ENCODE peak calls at places on chromosome 19, in seven cellular contexts. One of them, this sample, is unnamed.

GRCh38 chr19:15194938-15195337 is 5.9 kb downstream of the NOTCH3 start:
- DNase-seq in GM23338: no peak
- DNase-seq in HFF-Myc: no peak
- DNase-seq in omental fat pad: no peak
- DNase-seq in astrocyte: peak; percentile 77
- DNase-seq in fibroblast of mammary gland: peak; percentile 80
- DNase-seq in neural crest cell: no peak
- DNase-seq in this sample: peak; percentile 56

GRCh38 chr19:32708457-32708856 is 11.1 kb upstream of the TDRD12 start:
- DNase-seq in GM23338: no peak
- DNase-seq in HFF-Myc: no peak
- DNase-seq in omental fat pad: no peak
- DNase-seq in astrocyte: no peak
- DNase-seq in fibroblast of mammary gland: no peak
- DNase-seq in neural crest cell: no peak
- DNase-seq in this sample: no peak

GRCh38 chr19:12778020-12778904 is 2.9 kb upstream of the HOOK2 start:
- DNase-seq in GM23338: peak; percentile 68
- DNase-seq in HFF-Myc: no peak
- DNase-seq in omental fat pad: no peak
- DNase-seq in astrocyte: peak; percentile 72
- DNase-seq in fibroblast of mammary gland: peak; percentile 76
- DNase-seq in neural crest cell: peak; percentile 40
- DNase-seq in this sample: peak; percentile 90

GRCh38 chr19:34662919-34663318 is 14.0 kb downstream of the SCGB2B2 start:
- DNase-seq in GM23338: peak; percentile 90
- DNase-seq in HFF-Myc: peak; percentile 48
- DNase-seq in omental fat pad: no peak
- DNase-seq in astrocyte: no peak
- DNase-seq in fibroblast of mammary gland: peak; percentile 25
- DNase-seq in neural crest cell: no peak
- DNase-seq in this sample: peak; percentile 6

GRCh38 chr19:15891434-15891833 is 6.4 kb downstream of the CYP4F2 start:
- DNase-seq in GM23338: no peak
- DNase-seq in HFF-Myc: no peak
- DNase-seq in omental fat pad: no peak
- DNase-seq in astrocyte: no peak
- DNase-seq in fibroblast of mammary gland: no peak
- DNase-seq in neural crest cell: no peak
- DNase-seq in this sample: no peak

GRCh38 chr19:33814181-33815165 is 17.8 kb downstream of the KCTD15 start:
- DNase-seq in GM23338: no peak
- DNase-seq in HFF-Myc: no peak
- DNase-seq in omental fat pad: no peak
- DNase-seq in astrocyte: no peak
- DNase-seq in fibroblast of mammary gland: no peak
- DNase-seq in neural crest cell: no peak
- DNase-seq in this sample: no peak

GRCh38 chr19:11306337-11306736 is 10.4 kb downstream of the TSPAN16 start:
- DNase-seq in GM23338: no peak
- DNase-seq in HFF-Myc: no peak
- DNase-seq in omental fat pad: no peak
- DNase-seq in astrocyte: no peak
- DNase-seq in fibroblast of mammary gland: no peak
- DNase-seq in neural crest cell: no peak
- DNase-seq in this sample: no peak

GRCh38 chr19:11233073-11233472 is 6.3 kb upstream of the ANGPTL8 start:
- DNase-seq in GM23338: no peak
- DNase-seq in HFF-Myc: no peak
- DNase-seq in omental fat pad: no peak
- DNase-seq in astrocyte: no peak
- DNase-seq in fibroblast of mammary gland: no peak
- DNase-seq in neural crest cell: no peak
- DNase-seq in this sample: no peak

GRCh38 chr19:50555033-50555432 is 13.2 kb downstream of the LRRC4B start:
- DNase-seq in GM23338: no peak
- DNase-seq in HFF-Myc: no peak
- DNase-seq in omental fat pad: no peak
- DNase-seq in astrocyte: no peak
- DNase-seq in fibroblast of mammary gland: no peak
- DNase-seq in neural crest cell: no peak
- DNase-seq in this sample: no peak

GRCh38 chr19:10454267-10454666 is 33.9 kb downstream of the PDE4A start:
- DNase-seq in GM23338: peak; percentile 92
- DNase-seq in HFF-Myc: no peak
- DNase-seq in omental fat pad: no peak
- DNase-seq in astrocyte: no peak
- DNase-seq in fibroblast of mammary gland: peak; percentile 19
- DNase-seq in neural crest cell: peak; percentile 40
- DNase-seq in this sample: no peak

GRCh38 chr19:50147462-50148423 is 15.3 kb downstream of the IZUMO2 start:
- DNase-seq in GM23338: peak; percentile 97
- DNase-seq in HFF-Myc: peak; percentile 40
- DNase-seq in omental fat pad: peak; percentile 73
- DNase-seq in astrocyte: peak; percentile 67
- DNase-seq in fibroblast of mammary gland: peak; percentile 97
- DNase-seq in neural crest cell: peak; percentile 75
- DNase-seq in this sample: peak; percentile 87

GRCh38 chr19:18853755-18854427 is 22.1 kb downstream of the UPF1 start:
- DNase-seq in GM23338: no peak
- DNase-seq in HFF-Myc: no peak
- DNase-seq in omental fat pad: no peak
- DNase-seq in astrocyte: no peak
- DNase-seq in fibroblast of mammary gland: no peak
- DNase-seq in neural crest cell: no peak
- DNase-seq in this sample: no peak
- TF ChIP-seq CTCF in GM23338: no peak
- TF ChIP-seq CTCF in HFF-Myc: no peak
- TF ChIP-seq CTCF in omental fat pad: no peak
- TF ChIP-seq CTCF in astrocyte: no peak
- TF ChIP-seq CTCF in fibroblast of mammary gland: no peak
- TF ChIP-seq CTCF in neural crest cell: peak; percentile 19
- TF ChIP-seq CTCF in this sample: no peak

GRCh38 chr19:42325896-42326771 is 699 bp downstream of the MEGF8 start:
- DNase-seq in GM23338: peak; percentile 60
- DNase-seq in HFF-Myc: no peak
- DNase-seq in omental fat pad: no peak
- DNase-seq in astrocyte: no peak
- DNase-seq in fibroblast of mammary gland: no peak
- DNase-seq in neural crest cell: peak; percentile 12
- DNase-seq in this sample: no peak
- TF ChIP-seq CTCF in GM23338: no peak
- TF ChIP-seq CTCF in HFF-Myc: no peak
- TF ChIP-seq CTCF in omental fat pad: no peak
- TF ChIP-seq CTCF in astrocyte: no peak
- TF ChIP-seq CTCF in fibroblast of mammary gland: no peak
- TF ChIP-seq CTCF in neural crest cell: peak; percentile 24
- TF ChIP-seq CTCF in this sample: no peak

DNA sequence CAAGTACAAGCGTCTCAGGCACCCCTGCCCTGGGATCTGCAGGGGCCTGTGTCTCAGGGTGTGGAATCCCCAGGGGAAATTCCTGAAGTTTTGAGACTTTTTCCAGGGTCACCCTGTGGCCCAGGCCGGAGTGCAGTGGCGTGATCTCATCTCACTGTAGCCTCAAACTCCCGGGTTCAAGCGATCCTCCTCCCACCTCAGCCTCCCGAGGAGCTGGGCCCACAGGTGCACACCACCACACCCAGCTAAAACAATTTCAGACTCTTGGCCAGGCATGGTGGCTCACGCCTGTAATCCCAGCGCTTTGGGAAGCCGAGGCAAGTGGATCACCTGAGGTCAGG is 4.1 kb downstream of the CAPN12 start:
- DNase-seq in GM23338: no peak
- DNase-seq in HFF-Myc: no peak
- DNase-seq in omental fat pad: no peak
- DNase-seq in astrocyte: no peak
- DNase-seq in fibroblast of mammary gland: no peak
- DNase-seq in neural crest cell: no peak
- DNase-seq in this sample: no peak
- TF ChIP-seq CTCF in GM23338: no peak
- TF ChIP-seq CTCF in HFF-Myc: no peak
- TF ChIP-seq CTCF in omental fat pad: no peak
- TF ChIP-seq CTCF in astrocyte: no peak
- TF ChIP-seq CTCF in fibroblast of mammary gland: no peak
- TF ChIP-seq CTCF in neural crest cell: no peak
- TF ChIP-seq CTCF in this sample: no peak

GRCh38 chr19:48477696-48478338 is 8.6 kb downstream of the CYTH2 start:
- DNase-seq in GM23338: no peak
- DNase-seq in HFF-Myc: no peak
- DNase-seq in omental fat pad: no peak
- DNase-seq in astrocyte: no peak
- DNase-seq in fibroblast of mammary gland: no peak
- DNase-seq in neural crest cell: no peak
- DNase-seq in this sample: no peak
- TF ChIP-seq CTCF in GM23338: no peak
- TF ChIP-seq CTCF in HFF-Myc: no peak
- TF ChIP-seq CTCF in omental fat pad: no peak
- TF ChIP-seq CTCF in astrocyte: no peak
- TF ChIP-seq CTCF in fibroblast of mammary gland: no peak
- TF ChIP-seq CTCF in neural crest cell: no peak
- TF ChIP-seq CTCF in this sample: no peak

DNA sequence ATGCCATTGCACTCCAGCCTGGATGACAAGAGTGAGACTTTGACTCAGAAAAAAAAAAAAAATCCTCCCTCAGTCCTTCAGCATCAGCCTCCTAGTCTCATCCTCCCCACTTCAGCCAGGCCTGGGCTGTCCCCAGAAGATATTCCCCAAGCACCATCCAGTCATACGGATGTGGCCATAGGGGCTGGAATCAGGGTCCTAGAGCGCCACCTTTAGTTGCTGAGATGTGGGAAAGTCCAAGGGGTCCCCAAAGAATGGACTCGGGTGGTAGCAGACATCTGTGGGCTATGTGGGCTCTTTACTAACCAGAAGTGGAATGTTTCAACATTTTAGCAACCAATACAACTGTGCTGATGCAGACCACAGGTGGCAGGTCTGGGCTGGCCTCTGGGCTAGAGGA is 3.1 kb upstream of the TYROBP start:
- DNase-seq in GM23338: peak; percentile 71
- DNase-seq in HFF-Myc: no peak
- DNase-seq in omental fat pad: no peak
- DNase-seq in astrocyte: no peak
- DNase-seq in fibroblast of mammary gland: no peak
- DNase-seq in neural crest cell: no peak
- DNase-seq in this sample: no peak
- TF ChIP-seq CTCF in GM23338: peak; percentile 57
- TF ChIP-seq CTCF in HFF-Myc: no peak
- TF ChIP-seq CTCF in omental fat pad: no peak
- TF ChIP-seq CTCF in astrocyte: no peak
- TF ChIP-seq CTCF in fibroblast of mammary gland: no peak
- TF ChIP-seq CTCF in neural crest cell: no peak
- TF ChIP-seq CTCF in this sample: no peak

GRCh38 chr19:30664358-30665058 is 292.3 kb downstream of the ZNF536 start:
- DNase-seq in GM23338: peak; percentile 83
- DNase-seq in HFF-Myc: no peak
- DNase-seq in omental fat pad: no peak
- DNase-seq in astrocyte: no peak
- DNase-seq in fibroblast of mammary gland: peak; percentile 19
- DNase-seq in neural crest cell: no peak
- DNase-seq in this sample: no peak
- TF ChIP-seq CTCF in GM23338: peak; percentile 75
- TF ChIP-seq CTCF in HFF-Myc: peak; percentile 26
- TF ChIP-seq CTCF in omental fat pad: no peak
- TF ChIP-seq CTCF in astrocyte: peak; percentile 33
- TF ChIP-seq CTCF in fibroblast of mammary gland: peak; percentile 30
- TF ChIP-seq CTCF in neural crest cell: peak; percentile 60
- TF ChIP-seq CTCF in this sample: peak; percentile 17

DNA sequence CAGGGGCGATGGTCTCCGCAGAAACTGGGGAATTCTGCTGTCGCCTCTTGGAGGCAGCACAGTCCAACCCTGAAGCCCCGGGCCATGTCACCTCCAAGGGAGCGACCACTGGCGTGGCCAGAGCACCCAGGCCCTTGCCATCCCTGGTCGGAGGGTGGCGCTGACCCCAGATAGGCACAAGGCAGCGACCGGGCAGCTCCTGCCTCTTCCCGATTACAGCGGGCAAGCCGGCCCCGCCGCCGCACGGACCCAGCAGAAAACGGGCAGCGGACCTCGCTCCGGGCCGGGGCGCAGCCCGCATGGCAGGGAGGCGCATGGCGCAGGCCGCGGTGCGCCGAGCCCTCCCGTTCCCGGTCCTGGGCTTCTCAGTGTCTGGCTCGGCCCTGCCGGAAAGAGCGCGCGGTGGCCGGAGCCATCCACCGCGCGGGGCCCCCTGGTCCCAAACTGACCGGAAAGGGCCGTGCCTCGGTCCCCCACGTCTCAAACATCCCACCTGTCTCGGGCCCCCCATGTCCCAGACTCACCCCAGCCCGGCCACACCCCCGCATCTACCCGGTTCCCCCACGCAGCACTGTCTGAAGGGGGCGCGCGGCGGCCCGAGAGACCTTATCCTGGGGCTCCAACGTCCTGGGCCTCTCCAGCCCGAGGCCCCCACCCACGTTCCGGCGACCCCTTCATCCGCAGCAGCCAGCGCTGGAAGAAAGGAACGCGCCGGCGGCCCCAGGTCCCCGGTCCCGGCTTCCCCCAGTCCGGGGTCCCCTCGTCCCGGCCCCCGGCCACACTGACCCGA is 725 bp downstream of the CERS1 start:
- DNase-seq in GM23338: peak; percentile 79
- DNase-seq in HFF-Myc: no peak
- DNase-seq in omental fat pad: no peak
- DNase-seq in astrocyte: no peak
- DNase-seq in fibroblast of mammary gland: peak; percentile 34
- DNase-seq in neural crest cell: peak; percentile 69
- DNase-seq in this sample: peak; percentile 34
- TF ChIP-seq CTCF in GM23338: peak; percentile 49
- TF ChIP-seq CTCF in HFF-Myc: peak; percentile 35
- TF ChIP-seq CTCF in omental fat pad: no peak
- TF ChIP-seq CTCF in astrocyte: no peak
- TF ChIP-seq CTCF in fibroblast of mammary gland: peak; percentile 28
- TF ChIP-seq CTCF in neural crest cell: peak; percentile 54
- TF ChIP-seq CTCF in this sample: peak; percentile 25

GRCh38 chr19:47045867-47046470 is 2.5 kb downstream of the TMEM160 start:
- DNase-seq in GM23338: no peak
- DNase-seq in HFF-Myc: no peak
- DNase-seq in omental fat pad: no peak
- DNase-seq in astrocyte: no peak
- DNase-seq in fibroblast of mammary gland: no peak
- DNase-seq in neural crest cell: no peak
- DNase-seq in this sample: no peak
- TF ChIP-seq CTCF in GM23338: no peak
- TF ChIP-seq CTCF in HFF-Myc: no peak
- TF ChIP-seq CTCF in omental fat pad: no peak
- TF ChIP-seq CTCF in astrocyte: no peak
- TF ChIP-seq CTCF in fibroblast of mammary gland: no peak
- TF ChIP-seq CTCF in neural crest cell: no peak
- TF ChIP-seq CTCF in this sample: no peak